ENCODE peak calls at places on chromosomes 11 and 22, in ten cellular contexts. H, M, E, K, O, G, D, W, A and Y are unnamed samples.

GRCh38 chr22:50403701-50404101 is 60.6 kb downstream of the PPP6R2 start:
- DNase-seq in G (no peak), H (no peak), K (no peak), W (no peak), A (peak), M (peak), E (no peak), O (no peak), D (no peak), Y (no peak)

GRCh38 chr11:119759324-119759723 is 30.3 kb upstream of the NECTIN1 start:
- DNase-seq in D (no peak), G (no peak), E (no peak), M (no peak), W (peak), A (no peak), K (peak), O (peak), H (no peak), Y (no peak)

GRCh38 chr11:17611503-17612220 is 64.6 kb downstream of the OTOG start:
- DNase-seq in K (no peak), E (no peak), O (no peak), H (no peak), G (no peak), D (no peak), M (no peak), A (no peak), W (no peak), Y (no peak)

GRCh38 chr11:64878223-64878493 is 263 bp downstream of the EHD1 start:
- DNase-seq in W (no peak), M (no peak), E (no peak), D (no peak), A (no peak), O (no peak), K (no peak), H (no peak), G (no peak), Y (no peak)

GRCh38 chr11:121476379-121477032 is 23.7 kb upstream of the SORL1-AS1 start:
- DNase-seq in A (no peak), O (peak), H (no peak), E (no peak), M (no peak), D (no peak), G (no peak), K (no peak), W (no peak), Y (no peak)

GRCh38 chr11:86459682-86460460 is 85.2 kb downstream of the CCDC81 start:
- DNase-seq in K (peak), O (peak), D (no peak), E (no peak), A (peak), M (no peak), W (no peak), G (no peak), H (no peak), Y (peak)

GRCh38 chr22:49084203-49084602 is 743.5 kb downstream of the BRD1 start:
- DNase-seq in W (no peak), O (no peak), E (no peak), G (no peak), M (no peak), D (no peak), K (no peak), A (no peak), H (no peak), Y (no peak)

GRCh38 chr11:109075976-109076375 is 346.0 kb upstream of the C11orf87 start:
- DNase-seq in A (no peak), K (no peak), H (no peak), W (no peak), G (no peak), D (no peak), O (no peak), E (no peak), M (no peak), Y (no peak)

GRCh38 chr22:22061085-22062077 is 78.8 kb upstream of the TOP3B start:
- DNase-seq in O (peak), D (no peak), G (no peak), A (no peak), K (no peak), H (no peak), E (no peak), M (no peak), W (no peak), Y (peak)

GRCh38 chr11:10809373-10810199 is 860 bp upstream of the EIF4G2 start:
- DNase-seq in O (peak), G (no peak), A (no peak), D (peak), H (no peak), E (no peak), K (peak), W (peak), M (no peak), Y (no peak)

GRCh38 chr11:65375012-65375411 is 7.4 kb downstream of the SLC25A45 start:
- DNase-seq in K (no peak), M (no peak), W (no peak), D (no peak), G (no peak), O (no peak), E (no peak), A (no peak), H (no peak), Y (no peak)

GRCh38 chr22:45554040-45554406 is 51.3 kb downstream of the FBLN1 start:
- DNase-seq in E (no peak), M (no peak), K (no peak), H (no peak), W (no peak), A (no peak), G (no peak), O (peak), D (no peak), Y (no peak)

GRCh38 chr11:20397281-20397680 is 9.8 kb downstream of the PRMT3 start:
- DNase-seq in H (no peak), G (no peak), M (no peak), W (peak), E (no peak), A (no peak), D (no peak), O (peak), K (peak), Y (no peak)

GRCh38 chr11:73889019-73889418 is 12.2 kb downstream of the PAAF1 start:
- DNase-seq in A (no peak), G (no peak), D (no peak), E (no peak), H (no peak), O (peak), M (peak), W (no peak), K (no peak), Y (no peak)

GRCh38 chr11:86931965-86932332 is 23.2 kb downstream of the FZD4 start:
- DNase-seq in M (no peak), G (no peak), K (no peak), O (peak), E (no peak), D (peak), W (peak), A (no peak), H (no peak), Y (no peak)

GRCh38 chr11:28759311-28759710 is 651.1 kb downstream of the METTL15 start:
- DNase-seq in W (no peak), A (peak), H (no peak), G (no peak), D (no peak), M (no peak), O (peak), E (no peak), K (peak), Y (no peak)

GRCh38 chr22:35894464-35894878 is 134.2 kb downstream of the RBFOX2 start:
- DNase-seq in O (no peak), M (no peak), D (no peak), G (no peak), W (no peak), E (no peak), A (no peak), H (no peak), K (no peak), Y (no peak)

GRCh38 chr11:75565221-75565814 is 3.3 kb downstream of the SERPINH1 start:
- DNase-seq in G (no peak), A (no peak), W (peak), M (no peak), K (peak), O (no peak), D (no peak), E (no peak), H (no peak), Y (no peak)

GRCh38 chr11:17630936-17631335 is 83.9 kb downstream of the OTOG start:
- DNase-seq in W (no peak), M (no peak), E (no peak), K (no peak), A (no peak), O (no peak), D (no peak), G (no peak), H (no peak), Y (no peak)

GRCh38 chr11:94424662-94425061 is 23.4 kb upstream of the GPR83 start:
- DNase-seq in M (no peak), W (no peak), G (no peak), K (no peak), O (no peak), A (no peak), H (no peak), E (no peak), D (no peak), Y (no peak)

GRCh38 chr11:20042717-20043392 is 117.4 kb downstream of the DBX1 start:
- DNase-seq in E (no peak), K (no peak), A (no peak), H (no peak), M (no peak), W (no peak), D (no peak), G (no peak), O (no peak), Y (no peak)

GRCh38 chr11:373716-374551 is 4.6 kb downstream of the B4GALNT4 start:
- DNase-seq in M (peak), W (no peak), K (no peak), G (no peak), E (no peak), O (no peak), H (no peak), D (no peak), A (no peak), Y (no peak)